ENCODE peak calls at places on chromosomes 1 and 21, in seven cellular contexts. H is heart right ventricle, D is AG04450, F is H9, T is epithelial cell of esophagus, J is GM12865, O is lower leg skin. M is an unnamed sample.

GRCh38 chr1:3482590-3482899 is 28.1 kb downstream of the ARHGEF16 start:
- DNase-seq in D (no peak), O (no peak), T (no peak), J (no peak), H (no peak), F (peak), M (no peak)

GRCh38 chr1:178939328-178939727 is 68.5 kb upstream of the ANGPTL1 start:
- DNase-seq in D (no peak), O (peak), H (no peak), T (no peak), F (no peak), J (no peak), M (no peak)

GRCh38 chr1:26335774-26336476 is 18.0 kb downstream of the CRYBG2 start:
- DNase-seq in D (no peak), F (no peak), J (no peak), H (no peak), T (no peak), O (no peak), M (no peak)

GRCh38 chr21:7953058-7953457 is 2568.3 kb upstream of the TPTE start:
- DNase-seq in H (no peak), T (no peak), J (no peak), D (no peak), O (no peak), F (no peak), M (no peak)

GRCh38 chr1:8813016-8813763 is 4.2 kb downstream of the RERE start:
- DNase-seq in J (no peak), D (no peak), O (no peak), H (no peak), T (no peak), F (no peak), M (no peak)

GRCh38 chr1:15264769-15265168 is 17.7 kb downstream of the FHAD1 start:
- DNase-seq in H (no peak), F (no peak), D (no peak), J (no peak), O (no peak), T (no peak), M (no peak)

GRCh38 chr1:111052246-111052645 is 87.6 kb downstream of the DRAM2 start:
- DNase-seq in D (no peak), F (no peak), T (peak), O (no peak), H (no peak), J (no peak), M (no peak)

GRCh38 chr1:202007279-202007678 is 3.1 kb upstream of the ELF3 start:
- DNase-seq in H (no peak), T (no peak), D (no peak), J (no peak), F (no peak), O (no peak), M (no peak)

GRCh38 chr1:205664399-205665108 is 15.8 kb downstream of the SLC45A3 start:
- DNase-seq in O (no peak), D (no peak), J (no peak), H (no peak), F (no peak), T (peak), M (no peak)

GRCh38 chr1:56827711-56828110 is 8.5 kb upstream of the FYB2 start:
- DNase-seq in D (no peak), J (no peak), F (no peak), O (no peak), T (no peak), H (no peak), M (no peak)

GRCh38 chr21:40936151-40936550 is 89.2 kb upstream of the DSCAM start:
- DNase-seq in H (no peak), O (no peak), T (peak), D (no peak), F (no peak), J (no peak), M (no peak)

GRCh38 chr1:177229781-177230180 is 59.0 kb downstream of the BRINP2 start:
- DNase-seq in T (no peak), J (no peak), F (peak), O (no peak), H (no peak), D (no peak), M (no peak)

GRCh38 chr1:85048296-85049064 is at the start of gene MCOLN3:
- DNase-seq in H (peak), F (peak), O (peak), D (no peak), T (peak), J (peak), M (no peak)

GRCh38 chr1:199522338-199522737 is 505.2 kb upstream of the NR5A2 start:
- DNase-seq in T (no peak), D (no peak), J (no peak), H (no peak), O (no peak), F (no peak), M (no peak)

GRCh38 chr1:6969762-6970161 is 184.5 kb downstream of the CAMTA1 start:
- DNase-seq in J (no peak), T (no peak), H (no peak), O (no peak), D (no peak), F (no peak), M (no peak)

GRCh38 chr1:201753492-201753891 is 75.5 kb upstream of the IPO9 start:
- DNase-seq in F (no peak), O (no peak), D (no peak), J (no peak), T (no peak), H (no peak), M (no peak)

GRCh38 chr1:116175621-116176020 is 64.4 kb downstream of the MAB21L3 start:
- DNase-seq in D (no peak), T (no peak), O (no peak), F (no peak), J (no peak), H (no peak), M (no peak)

GRCh38 chr1:85433096-85433495 is 31.9 kb downstream of the DDAH1 start:
- DNase-seq in D (no peak), J (no peak), O (no peak), H (no peak), T (no peak), F (no peak), M (no peak)

GRCh38 chr1:41242645-41243171 is 602 bp upstream of the SCMH1 start:
- DNase-seq in O (no peak), H (no peak), T (no peak), D (no peak), F (no peak), J (no peak), M (no peak)

GRCh38 chr1:154935749-154936415 is 637 bp downstream of the PMVK start:
- DNase-seq in H (no peak), J (peak), D (no peak), T (no peak), F (no peak), O (no peak), M (no peak)

GRCh38 chr1:206771353-206771722 is 765 bp downstream of the IL19 start:
- DNase-seq in H (no peak), O (no peak), F (no peak), T (no peak), D (no peak), J (no peak), M (peak)

GRCh38 chr1:230730979-230731378 is 16.2 kb upstream of the CAPN9 start:
- DNase-seq in J (no peak), O (no peak), H (no peak), F (no peak), T (no peak), D (no peak), M (no peak)

GRCh38 chr1:240312872-240313271 is 221.2 kb downstream of the FMN2 start:
- DNase-seq in F (no peak), H (no peak), J (no peak), D (peak), O (no peak), T (peak), M (no peak)

GRCh38 chr21:30839304-30839703 is 9.7 kb upstream of the KRTAP7-1 start:
- DNase-seq in D (no peak), H (no peak), O (no peak), J (peak), F (peak), T (peak), M (no peak)

GRCh38 chr1:119713538-119714456 is 2.1 kb downstream of the PHGDH start:
- DNase-seq in T (no peak), H (no peak), O (no peak), D (no peak), F (peak), J (no peak), M (no peak)

GRCh38 chr1:25065246-25066238 is 135.5 kb upstream of the RUNX3 start:
- DNase-seq in H (peak), F (no peak), O (no peak), J (no peak), D (no peak), T (no peak), M (no peak)

GRCh38 chr1:44543064-44543815 is 131.0 kb downstream of the TMEM53 start:
- DNase-seq in D (no peak), H (no peak), J (no peak), O (no peak), F (peak), T (no peak), M (no peak)

GRCh38 chr1:67583462-67583950 is 101.5 kb upstream of the GADD45A start:
- DNase-seq in H (no peak), D (no peak), J (no peak), T (no peak), O (no peak), F (no peak), M (no peak)

GRCh38 chr21:43893536-43894205 is 28.6 kb downstream of the AGPAT3 start:
- DNase-seq in O (no peak), T (peak), J (peak), F (no peak), H (no peak), D (no peak), M (no peak)

GRCh38 chr1:29855761-29856160 is 619.4 kb downstream of the PTPRU start:
- DNase-seq in H (no peak), T (no peak), J (no peak), F (no peak), O (no peak), D (no peak), M (peak)

GRCh38 chr1:218475699-218476098 is 130.6 kb downstream of the TGFB2 start:
- DNase-seq in O (no peak), H (no peak), F (no peak), T (no peak), D (no peak), J (no peak), M (no peak)

GRCh38 chr1:218473527-218473926 is 128.4 kb downstream of the TGFB2 start:
- DNase-seq in T (no peak), J (no peak), H (no peak), O (no peak), F (no peak), D (no peak), M (no peak)

GRCh38 chr1:218475275-218475674 is 130.1 kb downstream of the TGFB2 start:
- DNase-seq in H (no peak), T (peak), D (no peak), F (no peak), J (no peak), O (no peak), M (no peak)

GRCh38 chr1:218474089-218474488 is 129.0 kb downstream of the TGFB2 start:
- DNase-seq in H (no peak), J (no peak), O (no peak), D (no peak), F (no peak), T (no peak), M (no peak)

GRCh38 chr1:218472885-218473284 is 127.7 kb downstream of the TGFB2 start:
- DNase-seq in D (no peak), O (no peak), H (no peak), F (no peak), J (no peak), T (no peak), M (no peak)
- TF ChIP-seq CTCF in D (no peak), O (no peak), H (no peak), F (no peak), J (no peak), T (no peak), M (no peak)

DNA sequence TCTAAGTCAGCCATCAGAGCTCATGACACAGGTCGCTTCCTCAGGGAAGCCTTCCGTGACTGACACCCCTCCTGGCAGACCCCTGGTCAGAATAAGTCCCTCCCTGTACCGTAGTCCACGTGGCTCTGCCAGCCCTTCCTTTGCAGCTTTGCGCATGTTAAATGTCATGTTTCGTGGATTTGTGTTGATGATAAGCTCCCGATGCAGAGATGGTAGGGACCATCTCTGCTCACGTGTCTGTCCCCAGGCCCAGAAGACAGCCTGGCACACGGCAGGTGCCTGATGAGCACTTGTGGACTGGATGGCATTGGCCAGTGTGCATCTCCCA is 75.9 kb downstream of the DHRS3 start:
- DNase-seq in F (no peak), O (no peak), J (no peak), T (no peak), D (no peak), H (no peak), M (no peak)
- TF ChIP-seq CTCF in F (no peak), O (no peak), J (no peak), T (no peak), D (no peak), H (no peak), M (no peak)

DNA sequence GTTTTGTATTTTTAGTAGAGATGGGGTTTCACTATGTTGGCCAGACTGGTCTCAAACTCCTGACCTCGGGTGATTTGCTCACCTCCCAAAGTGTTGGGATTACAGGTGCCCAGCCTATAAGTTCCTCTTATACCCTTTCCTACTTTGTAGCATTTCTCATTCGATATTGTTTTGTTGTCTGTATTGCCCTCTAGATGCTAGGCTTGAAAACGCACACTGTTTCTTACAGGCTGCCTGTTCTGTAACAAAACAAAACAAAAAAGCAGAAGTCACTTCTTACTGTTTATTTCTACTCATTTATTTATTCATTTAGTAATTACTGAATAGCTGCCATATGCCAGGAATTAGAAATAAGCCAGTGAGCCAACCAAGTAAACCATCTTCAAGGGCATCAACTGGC is 136.9 kb upstream of the BMP8A start:
- DNase-seq in O (no peak), F (no peak), H (no peak), T (no peak), D (no peak), J (no peak), M (no peak)
- TF ChIP-seq CTCF in O (no peak), F (no peak), H (peak), T (no peak), D (peak), J (peak), M (no peak)

DNA sequence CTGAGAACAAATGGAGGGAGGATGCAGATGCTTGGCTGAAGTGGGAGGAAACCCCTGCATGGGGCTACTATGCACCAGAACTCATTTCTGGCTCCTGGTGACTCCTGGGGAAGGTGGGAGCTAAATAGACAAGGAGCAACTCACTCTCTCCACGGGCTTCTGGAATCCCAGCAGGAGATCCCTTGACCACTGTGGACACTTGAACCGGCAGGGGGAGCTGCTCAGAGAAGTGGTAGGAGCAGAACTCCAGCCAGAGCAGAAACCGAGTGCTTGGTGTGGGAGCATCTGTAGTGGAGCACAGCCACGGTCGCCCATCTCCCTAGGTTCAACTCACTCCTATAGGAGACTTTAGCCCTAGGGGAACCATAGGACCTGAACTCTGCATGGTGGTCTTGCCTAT is 205.6 kb upstream of the GJB5 start:
- DNase-seq in H (no peak), F (peak), O (no peak), J (peak), D (no peak), T (peak), M (no peak)
- TF ChIP-seq CTCF in H (no peak), F (peak), O (no peak), J (peak), D (peak), T (no peak), M (no peak)

M was measured in ascending aorta.